ENCODE peak calls at places on chromosomes 6 and 20, in nine cellular contexts. D is astrocyte, L is caudate nucleus, M is retinal pigment epithelial cell, R is endothelial cell, J is amygdala, X is PC-9, Z is SHP77, P is GM06990. E is an unnamed sample.

GRCh38 chr6:38671885-38672467 is 31.0 kb downstream of the GLO1 start:
- DNase-seq in D (peak), P (peak), L (no peak), J (no peak), Z (peak), R (peak), X (peak), M (peak), E (peak)

GRCh38 chr6:73675466-73676098 is 20.4 kb upstream of the CD109 start:
- DNase-seq in J (peak), L (no peak), M (no peak), Z (peak), X (peak), P (no peak), R (peak), D (peak), E (peak)

GRCh38 chr20:49792006-49792405 is 20.6 kb upstream of the SLC9A8 start:
- DNase-seq in D (no peak), X (no peak), M (no peak), J (no peak), P (no peak), Z (no peak), L (no peak), R (no peak), E (no peak)

GRCh38 chr20:15604406-15604805 is 968.8 kb downstream of the KIF16B start:
- DNase-seq in R (no peak), X (no peak), D (no peak), L (no peak), M (no peak), J (no peak), Z (no peak), P (no peak), E (no peak)

GRCh38 chr20:4837760-4838159 is 116.1 kb downstream of the PRND start:
- DNase-seq in Z (no peak), X (no peak), M (no peak), R (no peak), P (no peak), J (no peak), D (no peak), L (no peak), E (no peak)

GRCh38 chr20:51029963-51030930 is 7.3 kb upstream of the KCNG1 start:
- DNase-seq in M (no peak), D (no peak), Z (no peak), L (no peak), J (no peak), P (no peak), X (no peak), R (no peak), E (no peak)

GRCh38 chr20:54630582-54630981 is 155.2 kb downstream of the DOK5 start:
- DNase-seq in L (no peak), Z (no peak), P (no peak), M (no peak), D (no peak), X (no peak), J (no peak), R (no peak), E (no peak)

GRCh38 chr6:160337301-160337700 is 10.9 kb upstream of the SLC22A3 start:
- DNase-seq in Z (no peak), L (no peak), M (no peak), X (peak), D (peak), P (no peak), J (no peak), R (no peak), E (peak)

GRCh38 chr20:38141154-38141888 is 23.7 kb downstream of the TGM2 start:
- DNase-seq in J (no peak), P (no peak), R (no peak), D (peak), L (no peak), Z (no peak), X (no peak), M (no peak), E (no peak)

GRCh38 chr6:35363293-35363750 is 21.0 kb downstream of the PPARD start:
- DNase-seq in J (no peak), D (peak), M (peak), X (no peak), Z (no peak), R (no peak), L (no peak), P (no peak), E (no peak)

GRCh38 chr6:44039839-44040350 is 87.4 kb downstream of the MRPL14 start:
- DNase-seq in M (no peak), J (no peak), X (no peak), D (no peak), Z (no peak), R (no peak), L (no peak), P (no peak), E (no peak)

GRCh38 chr6:41917528-41917927 is 3.4 kb downstream of the MED20 start:
- DNase-seq in Z (no peak), P (no peak), M (peak), J (no peak), L (no peak), R (no peak), D (peak), X (peak), E (peak)

GRCh38 chr20:40283689-40284088 is 405.3 kb downstream of the MAFB start:
- DNase-seq in J (no peak), R (no peak), M (no peak), L (no peak), X (peak), Z (no peak), P (no peak), D (no peak), E (no peak)

GRCh38 chr6:89711801-89712200 is 73.3 kb upstream of the LYRM2 start:
- DNase-seq in D (no peak), J (no peak), L (no peak), M (no peak), P (no peak), X (no peak), Z (no peak), R (no peak), E (no peak)

GRCh38 chr6:138833819-138834539 is 38.1 kb downstream of the ECT2L start:
- DNase-seq in L (no peak), M (peak), D (peak), Z (peak), X (no peak), P (no peak), R (no peak), J (no peak), E (no peak)

GRCh38 chr6:159079367-159079766 is 34.6 kb upstream of the TAGAP start:
- DNase-seq in D (no peak), Z (no peak), R (no peak), M (no peak), J (no peak), X (no peak), P (no peak), L (no peak), E (no peak)

GRCh38 chr6:41644297-41644879 is 6.1 kb downstream of the MDFI start:
- DNase-seq in J (no peak), D (no peak), X (no peak), Z (no peak), P (no peak), M (no peak), R (no peak), L (no peak), E (no peak)

GRCh38 chr6:143059616-143060353 is 904 bp upstream of the AIG1 start:
- DNase-seq in L (no peak), P (no peak), D (peak), R (no peak), X (peak), Z (peak), M (peak), J (no peak), E (peak)

GRCh38 chr6:138509371-138509770 is 10.1 kb upstream of the NHSL1 start:
- DNase-seq in Z (peak), X (peak), J (no peak), M (no peak), D (no peak), P (no peak), L (no peak), R (peak), E (no peak)

GRCh38 chr20:37095108-37095608 is 639 bp downstream of the RBL1 start:
- DNase-seq in J (no peak), P (no peak), X (no peak), Z (peak), M (no peak), D (no peak), R (no peak), L (no peak), E (no peak)

GRCh38 chr6:142925575-142926110 is 19.3 kb downstream of the HIVEP2 start:
- DNase-seq in R (no peak), J (no peak), L (no peak), D (peak), X (no peak), M (no peak), P (no peak), Z (no peak), E (no peak)

GRCh38 chr6:137167702-137168377 is 5.6 kb downstream of the IL22RA2 start:
- DNase-seq in R (no peak), P (peak), M (no peak), Z (no peak), X (no peak), J (no peak), D (no peak), L (no peak), E (no peak)

GRCh38 chr20:52275243-52275817 is 83.8 kb upstream of the ZFP64 start:
- DNase-seq in Z (no peak), X (no peak), M (no peak), D (no peak), J (no peak), P (no peak), R (no peak), L (no peak), E (no peak)

GRCh38 chr6:40907198-40907701 is 131.8 kb downstream of the UNC5CL start:
- DNase-seq in R (no peak), P (no peak), M (no peak), J (no peak), Z (peak), L (no peak), X (peak), D (peak), E (no peak)

GRCh38 chr20:38091447-38092216 is 58.1 kb downstream of the RPRD1B start:
- DNase-seq in Z (no peak), X (no peak), R (no peak), D (no peak), P (peak), J (no peak), L (no peak), M (no peak), E (no peak)

GRCh38 chr6:39102024-39102820 is 12.8 kb downstream of the SAYSD1 start:
- DNase-seq in X (no peak), P (peak), Z (no peak), L (no peak), M (no peak), J (no peak), D (peak), R (peak), E (no peak)

GRCh38 chr20:11687546-11688292 is 230.0 kb upstream of the BTBD3 start:
- DNase-seq in D (no peak), R (no peak), M (no peak), P (no peak), L (no peak), X (no peak), J (no peak), Z (peak), E (no peak)

GRCh38 chr6:139583420-139583819 is 209.0 kb upstream of the CITED2 start:
- DNase-seq in Z (no peak), M (no peak), X (peak), D (peak), J (no peak), R (no peak), L (no peak), P (no peak), E (peak)

GRCh38 chr6:11368760-11369159 is 136.3 kb upstream of the NEDD9 start:
- DNase-seq in R (no peak), X (no peak), L (no peak), M (no peak), P (peak), J (no peak), Z (no peak), D (no peak), E (no peak)

GRCh38 chr6:31128093-31128676 is 7.9 kb upstream of the CDSN start:
- DNase-seq in D (no peak), L (no peak), X (peak), P (peak), J (no peak), M (no peak), Z (no peak), R (peak), E (no peak)

GRCh38 chr6:5034736-5035135 is 30.9 kb upstream of the RPP40 start:
- DNase-seq in D (no peak), J (no peak), L (no peak), P (no peak), Z (no peak), X (peak), R (no peak), M (no peak), E (no peak)